ENCODE peak calls at places on chromosomes 3 and 15, in six cellular contexts. U is HepG2, Y is IMR-90, Q is ovary, Z is A549, W is heart left ventricle. A is an unnamed sample.

GRCh38 chr3:149506540-149506939 is 32.0 kb downstream of the TM4SF4 start:
- DNase-seq in Y (peak), Q (no peak), U (no peak), Z (no peak), W (no peak), A (no peak)

GRCh38 chr15:22908830-22909229 is 70.4 kb downstream of the NIPA2 start:
- DNase-seq in U (no peak), Y (no peak), W (no peak), Q (no peak), Z (no peak), A (no peak)

GRCh38 chr15:51647128-51647562 is 24.6 kb upstream of the DMXL2 start:
- DNase-seq in W (peak), U (no peak), Z (no peak), Y (peak), Q (no peak), A (no peak)

GRCh38 chr3:53890726-53891499 is 746 bp downstream of the SELENOK start:
- DNase-seq in Y (peak), Q (no peak), U (peak), W (no peak), Z (peak), A (no peak)

GRCh38 chr3:70308760-70309159 is 3.7 kb downstream of the MDFIC2 start:
- DNase-seq in Z (peak), Q (no peak), Y (peak), U (no peak), W (no peak), A (no peak)

GRCh38 chr15:100890850-100891249 is 11.2 kb downstream of the ALDH1A3 start:
- DNase-seq in Z (no peak), W (no peak), U (no peak), Q (no peak), Y (no peak), A (no peak)

GRCh38 chr3:102741105-102741504 is 306.3 kb downstream of the ZPLD1 start:
- DNase-seq in U (no peak), Q (no peak), Y (no peak), W (no peak), Z (no peak), A (no peak)

GRCh38 chr3:4786431-4786830 is 192.8 kb upstream of the BHLHE40 start:
- DNase-seq in Y (no peak), Q (no peak), U (no peak), Z (no peak), W (no peak), A (no peak)

GRCh38 chr3:50572158-50572557 is 2.8 kb downstream of the HEMK1 start:
- DNase-seq in Q (peak), U (peak), Z (peak), W (peak), Y (peak), A (no peak)

GRCh38 chr3:134134698-134135415 is 105.1 kb upstream of the SLCO2A1 start:
- DNase-seq in Q (no peak), U (no peak), Z (no peak), Y (no peak), W (no peak), A (no peak)

GRCh38 chr15:72532991-72533601 is 59.0 kb downstream of the ARIH1 start:
- DNase-seq in Z (peak), W (no peak), Y (no peak), Q (no peak), U (peak), A (no peak)

GRCh38 chr15:42085236-42085605 is 9.1 kb downstream of the PLA2G4D start:
- DNase-seq in U (no peak), Q (no peak), W (no peak), Y (no peak), Z (no peak), A (peak)

DNA sequence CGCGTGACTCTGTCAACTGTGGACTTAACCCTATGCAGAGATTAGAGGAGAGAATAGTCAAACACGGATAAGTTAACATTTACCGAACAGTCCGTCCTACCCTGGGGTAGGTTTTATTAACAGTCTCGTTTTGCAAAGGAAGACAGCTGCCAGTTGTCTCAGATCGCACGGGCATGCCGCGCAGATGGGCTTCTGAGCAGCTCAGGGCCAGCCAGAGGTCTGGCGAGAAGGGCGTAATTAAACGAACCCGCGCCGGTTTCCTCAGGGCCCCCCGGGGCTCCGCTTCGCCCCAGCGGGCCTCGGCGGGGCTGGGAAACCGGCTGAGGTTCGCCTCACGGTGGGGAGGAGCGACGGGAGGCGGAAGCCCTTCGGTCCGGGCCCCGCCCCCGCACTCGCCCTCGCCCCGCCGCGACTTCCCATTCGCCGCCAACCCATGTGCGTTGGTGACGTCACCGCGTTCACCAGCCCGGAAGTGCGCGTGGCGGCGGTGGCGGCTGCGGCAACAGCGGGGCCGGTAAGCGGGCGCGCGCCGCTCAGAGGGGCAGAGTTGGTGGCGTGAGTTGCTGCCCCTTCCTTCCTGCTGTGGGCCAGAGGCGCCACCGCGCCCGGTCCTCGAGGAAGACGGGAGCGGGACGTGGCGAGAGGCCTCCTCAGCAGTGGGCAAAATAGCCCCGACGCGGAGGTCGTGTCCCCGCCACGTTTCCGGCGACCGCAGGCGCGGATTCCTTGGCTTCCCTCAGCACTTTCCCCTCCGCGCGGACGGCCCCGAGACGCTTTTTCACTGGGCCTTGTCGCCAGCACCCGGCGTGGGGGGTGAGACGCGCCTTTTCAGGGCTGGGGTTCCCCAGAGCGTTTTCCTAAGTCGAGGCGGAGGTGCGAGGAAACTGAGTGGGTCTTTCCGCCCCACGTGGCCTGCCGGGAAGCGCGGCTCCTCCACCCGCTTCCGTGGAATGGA is at the start of gene TRNT1:
- DNase-seq in Y (peak), U (peak), Q (peak), Z (peak), W (peak), A (no peak)
- TF ChIP-seq POLR2A in Y (peak), U (peak), Q (peak), Z (peak), W (peak), A (peak)

DNA sequence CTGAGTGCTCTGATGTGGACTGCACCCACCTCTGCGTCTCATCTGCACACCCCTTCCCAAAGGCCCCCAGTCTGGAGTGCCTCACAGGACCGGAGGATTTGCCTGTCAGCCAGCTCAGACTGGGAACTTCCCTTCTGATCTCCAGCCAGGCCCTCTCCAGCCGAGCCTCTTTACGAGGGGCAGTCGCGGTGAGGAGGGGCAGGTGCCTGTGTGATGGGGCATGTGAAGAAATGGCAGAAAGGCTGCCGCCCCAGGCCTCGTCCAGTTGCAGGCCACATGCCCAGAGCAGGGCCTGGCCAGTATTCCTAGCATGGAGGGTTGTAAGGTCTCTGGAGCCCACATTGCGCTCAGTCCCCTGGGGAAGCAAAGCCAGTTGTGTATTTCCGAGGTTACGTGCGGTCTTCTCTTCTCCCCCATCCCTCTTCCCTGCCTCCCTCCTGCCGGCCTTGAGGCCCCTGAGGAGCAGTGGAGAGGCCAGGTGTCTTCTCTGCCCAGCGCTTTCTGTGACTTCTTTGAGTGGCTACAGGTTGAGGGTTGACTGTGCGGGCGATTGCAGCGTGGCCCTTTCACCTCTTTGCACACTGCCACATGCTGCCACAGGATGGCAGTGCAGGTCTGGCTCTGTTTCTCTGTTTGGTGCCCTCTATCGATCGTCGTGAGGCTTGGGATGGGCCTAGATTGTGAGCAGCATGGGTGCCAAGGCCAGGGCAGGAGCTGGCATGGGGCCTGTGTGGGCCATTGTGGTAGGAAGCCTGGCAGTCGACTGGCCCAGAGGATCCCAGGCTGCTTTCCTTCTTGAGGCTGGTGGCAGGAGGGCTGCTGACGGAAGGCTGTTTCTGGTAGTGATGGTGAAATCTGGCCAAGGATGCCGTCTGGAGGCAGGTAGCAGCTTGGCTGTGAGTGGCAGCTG is 5.3 kb downstream of the CLK3 start:
- DNase-seq in W (peak), U (peak), Q (peak), Z (peak), Y (peak), A (no peak)
- TF ChIP-seq POLR2A in W (no peak), U (no peak), Q (no peak), Z (no peak), Y (no peak), A (no peak)

DNA sequence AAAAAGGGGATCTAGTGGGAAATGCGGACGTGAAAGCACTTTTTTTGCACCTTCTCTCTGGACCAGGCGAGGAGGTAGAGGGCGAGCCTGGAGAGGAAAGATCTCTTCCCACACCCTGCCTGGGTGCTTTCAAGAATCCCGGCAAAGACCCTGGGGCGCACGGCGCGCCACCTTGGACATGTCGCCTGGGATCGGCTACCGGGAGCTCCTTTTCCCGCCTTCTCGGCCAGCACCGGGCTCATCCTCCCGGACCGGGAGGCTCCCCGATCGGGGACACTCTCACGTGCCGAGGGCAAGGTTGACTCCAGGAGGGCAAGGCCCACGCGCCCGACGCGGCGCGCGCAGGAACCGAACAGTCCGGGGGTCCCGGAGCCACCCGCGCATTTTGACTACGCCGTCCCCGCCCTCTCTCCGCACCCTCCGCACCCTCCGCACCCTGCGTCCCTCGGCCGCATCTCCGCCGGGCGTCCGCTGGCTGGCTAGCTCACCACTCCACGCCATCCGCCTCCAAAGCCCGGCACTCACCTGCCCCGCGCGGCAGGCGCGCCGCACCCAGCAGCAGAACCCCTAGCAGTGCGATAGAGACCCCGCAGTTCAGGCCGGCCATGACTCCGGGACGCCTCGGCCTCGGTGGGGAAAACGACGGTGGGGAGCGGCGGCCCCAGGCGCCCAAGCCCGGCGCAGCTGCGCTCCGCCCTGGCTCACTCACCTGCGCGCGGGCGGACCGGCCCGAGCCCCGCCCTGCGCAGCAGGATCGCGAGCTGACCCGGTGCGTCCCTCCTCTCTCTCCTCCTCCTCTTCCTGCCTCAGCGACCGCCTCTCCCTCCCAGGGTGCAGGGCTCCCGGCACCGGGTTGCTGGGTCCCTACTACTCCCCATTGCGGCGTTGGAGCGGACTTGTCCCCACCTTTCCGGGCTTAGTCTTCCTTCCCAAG is at the start of gene CDCP1:
- DNase-seq in Q (no peak), Y (no peak), Z (no peak), U (no peak), W (no peak), A (no peak)
- TF ChIP-seq POLR2A in Q (no peak), Y (no peak), Z (no peak), U (no peak), W (no peak), A (no peak)

GRCh38 chr3:125916376-125916978 is 52.5 kb upstream of the ROPN1B start:
- DNase-seq in Q (peak), U (peak), Y (peak), Z (peak), W (no peak), A (peak)
- TF ChIP-seq POLR2A in Q (peak), U (peak), Y (no peak), Z (peak), W (no peak), A (no peak)

DNA sequence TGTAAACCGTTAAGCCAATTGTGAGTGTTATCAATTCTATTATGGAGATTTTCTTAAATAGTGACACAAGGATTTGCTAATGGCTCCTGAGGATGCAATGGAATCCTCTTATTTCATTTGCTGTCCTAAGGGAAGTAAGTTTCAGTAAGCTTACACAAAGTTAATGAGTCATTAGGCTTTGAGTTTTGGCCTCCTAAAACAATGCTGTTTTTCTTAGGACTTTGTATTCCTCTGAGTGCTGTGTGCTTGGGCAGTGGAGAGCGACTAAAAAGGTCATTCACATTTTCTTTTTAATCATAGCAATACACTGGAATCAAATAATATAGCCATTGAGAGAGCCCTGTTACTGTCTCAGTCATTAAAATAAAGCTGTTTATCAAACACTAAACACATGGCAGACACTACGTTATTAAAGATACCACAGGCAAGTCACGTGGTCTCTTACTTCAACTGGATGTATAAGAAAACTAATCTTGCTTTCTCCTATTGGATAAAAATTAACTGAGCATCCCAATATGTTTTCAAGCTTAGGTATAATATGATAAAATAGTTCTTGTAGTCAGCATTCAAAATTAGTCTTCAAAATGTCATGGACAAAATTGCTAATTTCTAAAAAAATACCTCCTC is 290.8 kb downstream of the NLGN1 start:
- DNase-seq in U (no peak), Z (no peak), Q (no peak), Y (peak), W (no peak), A (no peak)
- TF ChIP-seq POLR2A in U (no peak), Z (no peak), Q (no peak), Y (no peak), W (no peak), A (no peak)

GRCh38 chr3:25662921-25663320 is 1.8 kb downstream of the TOP2B start:
- DNase-seq in U (no peak), Z (no peak), Y (peak), Q (no peak), W (no peak), A (no peak)

GRCh38 chr3:25665646-25666136 is 984 bp upstream of the TOP2B start:
- DNase-seq in Y (no peak), Z (no peak), Q (no peak), U (no peak), W (no peak), A (no peak)

GRCh38 chr3:25664810-25665645 is at the start of gene TOP2B:
- DNase-seq in W (peak), U (peak), Z (peak), Y (peak), Q (peak), A (no peak)

GRCh38 chr3:25663324-25664065 is 1.2 kb downstream of the TOP2B start:
- DNase-seq in Z (peak), W (no peak), Q (no peak), U (peak), Y (peak), A (no peak)

GRCh38 chr3:25664066-25664809 is 469 bp downstream of the TOP2B start:
- DNase-seq in U (peak), W (peak), Q (peak), Z (peak), Y (peak), A (no peak)
- TF ChIP-seq POLR2A in U (no peak), W (no peak), Q (no peak), Z (peak), Y (peak), A (no peak)

GRCh38 chr15:60529332-60529731 is 50.4 kb upstream of the ICE2 start:
- DNase-seq in Z (no peak), U (no peak), Q (no peak), Y (no peak), W (no peak), A (no peak)

GRCh38 chr15:60525640-60526039 is 46.7 kb upstream of the ICE2 start:
- DNase-seq in Q (no peak), U (no peak), W (no peak), Z (no peak), Y (no peak), A (no peak)

GRCh38 chr15:60523056-60523455 is 44.1 kb upstream of the ICE2 start:
- DNase-seq in W (no peak), U (no peak), Z (no peak), Y (peak), Q (no peak), A (no peak)

GRCh38 chr15:60528530-60528929 is 49.6 kb upstream of the ICE2 start:
- DNase-seq in W (no peak), Q (no peak), Y (peak), Z (peak), U (no peak), A (no peak)

DNA sequence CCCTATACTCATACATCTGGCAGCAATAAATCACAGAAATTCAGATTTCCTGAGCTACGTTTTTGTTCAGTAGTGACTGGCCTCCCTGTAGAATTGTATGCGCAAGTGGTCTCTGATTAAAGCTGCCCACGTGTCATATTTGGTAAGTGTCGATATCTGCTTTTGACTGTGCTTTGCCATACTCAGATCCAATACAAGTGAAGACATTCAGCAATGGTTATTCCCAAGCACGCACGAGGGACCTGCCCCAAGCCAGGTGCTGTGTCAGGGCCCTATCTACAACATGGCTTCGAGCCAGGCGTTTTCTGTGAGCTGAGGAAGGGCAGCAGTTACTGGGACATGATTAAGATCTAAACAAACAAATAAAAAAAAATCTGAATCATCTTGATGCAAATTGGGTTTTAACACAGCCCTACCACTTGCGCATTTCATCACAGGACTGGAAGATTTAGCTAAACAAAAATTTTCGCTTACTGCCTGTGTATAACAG is 47.2 kb upstream of the ICE2 start:
- DNase-seq in Y (no peak), Z (no peak), W (no peak), Q (no peak), U (no peak), A (no peak)
- TF ChIP-seq POLR2A in Y (no peak), Z (no peak), W (no peak), Q (no peak), U (no peak), A (no peak)

DNA sequence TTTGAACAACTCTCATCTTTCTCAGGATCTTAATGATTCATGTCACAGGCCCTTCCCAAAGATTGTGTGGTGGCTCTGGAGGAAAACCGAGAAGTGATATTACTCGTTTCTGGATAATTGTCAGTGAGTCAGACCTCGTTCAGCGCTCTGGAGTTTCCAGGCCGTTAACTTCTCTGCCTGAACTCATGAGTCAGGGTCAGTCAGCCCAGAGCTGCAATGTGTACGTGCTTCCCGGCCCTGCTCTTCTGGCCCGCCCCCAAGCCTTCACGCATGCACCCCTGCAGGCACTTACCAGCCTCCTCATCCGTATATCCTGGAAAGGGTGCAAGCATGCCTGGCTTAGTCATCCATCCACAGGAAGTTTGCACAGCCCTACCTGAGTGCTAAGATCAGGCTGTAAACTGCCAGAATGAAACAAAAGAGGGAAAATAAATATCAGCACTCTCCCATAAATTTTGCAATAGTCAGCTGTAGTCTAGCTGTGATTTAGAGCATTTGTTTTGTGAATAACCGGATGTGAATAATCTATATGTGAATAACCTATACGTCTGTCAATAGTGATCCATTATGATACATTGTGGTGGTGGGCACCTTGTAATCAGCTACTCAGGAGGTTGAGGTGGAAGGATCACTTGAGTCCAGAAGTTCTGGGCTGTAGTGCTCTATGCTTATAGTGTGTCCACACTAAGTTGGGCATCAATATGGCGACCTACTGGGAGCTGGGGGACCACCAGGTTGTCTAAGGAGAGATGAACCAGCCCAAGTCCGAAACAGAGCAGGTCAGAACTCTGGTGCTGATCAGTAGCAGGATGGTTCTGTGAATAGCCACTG is 35.3 kb upstream of the SEMA4B start:
- DNase-seq in U (peak), Z (peak), W (no peak), Y (peak), Q (peak), A (no peak)
- TF ChIP-seq POLR2A in U (peak), Z (no peak), W (no peak), Y (no peak), Q (no peak), A (no peak)

A was measured in vagina.